ENCODE peak calls at places on chromosomes 7 and 10, in six cellular contexts. H is activated effector memory CD4-positive, alpha-beta T cell treated with anti-CD3 and anti-CD28 coated beads, Interleukin-2, amount 50 U/mL, for 16 hours; O is CD8-positive, alpha-beta memory T cell; W is neural progenitor cell; C is DMS 273 treated with DMSO at 0.1 percent for 48 hours; K is CD8-positive, alpha-beta T cell. F is an unnamed sample.

GRCh38 chr10:76983624-76984023 is 654.0 kb downstream of the KCNMA1 start:
- DNase-seq in H (no peak), O (no peak), W (no peak), C (no peak), K (no peak), F (no peak)

GRCh38 chr10:34333513-34333912 is 481.6 kb downstream of the PARD3 start:
- DNase-seq in H (no peak), O (no peak), W (no peak), C (no peak), K (no peak), F (no peak)

GRCh38 chr10:70830185-70830584 is 14.4 kb downstream of the SGPL1 start:
- DNase-seq in H (no peak), O (no peak), W (no peak), C (no peak), K (no peak), F (no peak)

GRCh38 chr10:111524134-111524533 is 447.3 kb downstream of the ADRA2A start:
- DNase-seq in H (no peak), O (no peak), W (no peak), C (no peak), K (no peak), F (no peak)

GRCh38 chr10:50542871-50543270 is 80.9 kb downstream of the SGMS1 start:
- DNase-seq in H (no peak), O (no peak), W (no peak), C (no peak), K (no peak), F (no peak)

GRCh38 chr10:63236113-63236935 is 103.2 kb downstream of the NRBF2 start:
- DNase-seq in H (no peak), O (no peak), W (no peak), C (no peak), K (no peak), F (no peak)

GRCh38 chr10:119724630-119725549 is 960 bp upstream of the INPP5F start:
- DNase-seq in H (no peak), O (no peak), W (no peak), C (no peak), K (no peak), F (no peak)

GRCh38 chr10:67520924-67521520 is 175.0 kb downstream of the CTNNA3 start:
- DNase-seq in H (no peak), O (peak; percentile 22), W (peak; percentile 73), C (peak; percentile 46), K (no peak), F (no peak)

GRCh38 chr10:88045544-88046415 is 182.4 kb downstream of the PTEN start:
- DNase-seq in H (no peak), O (no peak), W (no peak), C (no peak), K (no peak), F (no peak)

GRCh38 chr7:127874951-127875608 is 156.2 kb downstream of the LRRC4 start:
- DNase-seq in H (no peak), O (no peak), W (no peak), C (no peak), K (no peak), F (no peak)

GRCh38 chr7:140231779-140232491 is 55.2 kb upstream of the KDM7A start:
- DNase-seq in H (no peak), O (peak; percentile 54), W (no peak), C (no peak), K (peak; percentile 59), F (peak; percentile 64)

GRCh38 chr10:29635711-29636144 is 957 bp upstream of the SVIL start:
- DNase-seq in H (peak; percentile 67), O (no peak), W (peak; percentile 69), C (no peak), K (no peak), F (no peak)

GRCh38 chr7:81299272-81299671 is 380.4 kb upstream of the SEMA3C start:
- DNase-seq in H (no peak), O (no peak), W (no peak), C (peak; percentile 20), K (no peak), F (no peak)

GRCh38 chr10:131150126-131150525 is 161.4 kb downstream of the TCERG1L start:
- DNase-seq in H (no peak), O (no peak), W (no peak), C (no peak), K (no peak), F (peak; percentile 49)

GRCh38 chr7:33880787-33881186 is 24.6 kb upstream of the BMPER start:
- DNase-seq in H (no peak), O (no peak), W (no peak), C (no peak), K (no peak), F (no peak)

GRCh38 chr10:126247454-126247975 is 140.8 kb downstream of the ADAM12 start:
- DNase-seq in H (no peak), O (no peak), W (no peak), C (no peak), K (no peak), F (peak; percentile 94)

GRCh38 chr10:50346947-50347346 is 95.6 kb upstream of the ASAH2 start:
- DNase-seq in H (no peak), O (no peak), W (no peak), C (no peak), K (no peak), F (no peak)

GRCh38 chr7:15143936-15144335 is 241.4 kb upstream of the DGKB start:
- DNase-seq in H (no peak), O (no peak), W (no peak), C (no peak), K (no peak), F (no peak)

GRCh38 chr10:65827344-65827743 is 1098.5 kb upstream of the LRRTM3 start:
- DNase-seq in H (no peak), O (no peak), W (peak; percentile 5), C (no peak), K (no peak), F (no peak)

GRCh38 chr7:14714161-14714728 is 188.3 kb downstream of the DGKB start:
- DNase-seq in H (no peak), O (no peak), W (no peak), C (no peak), K (no peak), F (no peak)

GRCh38 chr10:44370731-44371248 is 14.1 kb downstream of the CXCL12 start:
- DNase-seq in H (no peak), O (no peak), W (peak; percentile 38), C (no peak), K (no peak), F (peak; percentile 36)

GRCh38 chr10:15370212-15370740 is 813 bp downstream of the FAM171A1 start:
- DNase-seq in H (peak; percentile 69), O (peak; percentile 13), W (peak; percentile 53), C (no peak), K (no peak), F (no peak)

GRCh38 chr7:44073664-44074348 is 8.4 kb upstream of the PGAM2 start:
- DNase-seq in H (peak; percentile 69), O (peak; percentile 34), W (no peak), C (no peak), K (peak; percentile 70), F (peak; percentile 95)

GRCh38 chr10:90470971-90471370 is 386.9 kb downstream of the HTR7 start:
- DNase-seq in H (no peak), O (no peak), W (no peak), C (no peak), K (no peak), F (no peak)

GRCh38 chr10:6385683-6386082 is 183.0 kb downstream of the PFKFB3 start:
- DNase-seq in H (no peak), O (no peak), W (no peak), C (no peak), K (no peak), F (no peak)

GRCh38 chr10:86287966-86288579 is 78.5 kb downstream of the GRID1 start:
- DNase-seq in H (peak; percentile 46), O (no peak), W (no peak), C (no peak), K (peak; percentile 11), F (peak; percentile 32)

GRCh38 chr10:59606551-59606961 is 103.1 kb downstream of the SLC16A9 start:
- DNase-seq in H (no peak), O (no peak), W (no peak), C (no peak), K (no peak), F (no peak)

GRCh38 chr10:58775960-58776574 is 263.4 kb downstream of the BICC1 start:
- DNase-seq in H (no peak), O (no peak), W (no peak), C (no peak), K (no peak), F (no peak)

GRCh38 chr10:123150229-123150985 is 2.5 kb downstream of the HMX2 start:
- DNase-seq in H (no peak), O (no peak), W (peak; percentile 83), C (no peak), K (no peak), F (no peak)

GRCh38 chr7:8154290-8154689 is 107.7 kb downstream of the ICA1 start:
- DNase-seq in H (no peak), O (no peak), W (no peak), C (no peak), K (no peak), F (no peak)

GRCh38 chr10:79344502-79345195 is 2.6 kb upstream of the PPIF start:
- DNase-seq in H (peak; percentile 49), O (no peak), W (no peak), C (no peak), K (no peak), F (no peak)

GRCh38 chr7:37028909-37029440 is 304.7 kb upstream of the AOAH start:
- DNase-seq in H (no peak), O (no peak), W (no peak), C (no peak), K (no peak), F (no peak)

GRCh38 chr7:99078416-99078815 is 65.5 kb downstream of the SMURF1 start:
- DNase-seq in H (no peak), O (no peak), W (no peak), C (no peak), K (no peak), F (no peak)

GRCh38 chr10:88966785-88967184 is 14.2 kb upstream of the ACTA2 start:
- DNase-seq in H (no peak), O (no peak), W (no peak), C (no peak), K (no peak), F (peak; percentile 80)

F was measured in posterior vena cava.